ENCODE peak calls at places on chromosomes 12 and 14, in five cellular contexts. D, X, O, C and Y are unnamed samples.

GRCh38 chr12:28034271-28034670 is 61.7 kb upstream of the PTHLH start:
- DNase-seq in D (no peak), X (no peak), O (no peak), C (no peak), Y (no peak)

GRCh38 chr14:93789366-93790130 is 1.3 kb upstream of the PRIMA1 start:
- DNase-seq in D (no peak), X (no peak), O (no peak), C (no peak), Y (no peak)

GRCh38 chr14:24662753-24663152 is 28.8 kb upstream of the GZMB start:
- DNase-seq in D (no peak), X (no peak), O (no peak), C (no peak), Y (no peak)

GRCh38 chr14:78519863-78520262 is 349.7 kb downstream of the NRXN3 start:
- DNase-seq in D (no peak), X (no peak), O (no peak), C (no peak), Y (no peak)

GRCh38 chr12:91250273-91250672 is 67.7 kb upstream of the DCN start:
- DNase-seq in D (no peak), X (no peak), O (no peak), C (no peak), Y (no peak)

GRCh38 chr12:29149691-29150382 is 759 bp downstream of the FAR2 start:
- DNase-seq in D (peak), X (no peak), O (no peak), C (no peak), Y (no peak)

GRCh38 chr12:49093746-49094103 is 876 bp downstream of the DHH start:
- DNase-seq in D (no peak), X (no peak), O (peak), C (no peak), Y (no peak)

GRCh38 chr14:86055512-86055911 is 525.6 kb downstream of the FLRT2 start:
- DNase-seq in D (no peak), X (no peak), O (no peak), C (peak), Y (no peak)

GRCh38 chr14:99554184-99554583 is 49.8 kb downstream of the CCDC85C start:
- DNase-seq in D (peak), X (no peak), O (peak), C (no peak), Y (no peak)

GRCh38 chr12:112131686-112132085 is 6.3 kb downstream of the TRAFD1 start:
- DNase-seq in D (no peak), X (no peak), O (no peak), C (no peak), Y (no peak)

GRCh38 chr14:75566752-75567151 is 11.7 kb upstream of the FLVCR2 start:
- DNase-seq in D (no peak), X (no peak), O (no peak), C (no peak), Y (no peak)

GRCh38 chr14:52434955-52435354 is 117.3 kb downstream of the TXNDC16 start:
- DNase-seq in D (no peak), X (no peak), O (no peak), C (no peak), Y (no peak)

GRCh38 chr12:32211066-32211768 is 104.6 kb downstream of the BICD1 start:
- DNase-seq in D (no peak), X (no peak), O (no peak), C (no peak), Y (no peak)

GRCh38 chr12:79691299-79692248 is 810 bp upstream of the PAWR start:
- DNase-seq in D (no peak), X (peak), O (peak), C (peak), Y (no peak)

GRCh38 chr12:42735869-42736361 is 146.4 kb upstream of the PRICKLE1 start:
- DNase-seq in D (peak), X (no peak), O (peak), C (no peak), Y (no peak)

GRCh38 chr12:19440019-19440858 is 947 bp downstream of the AEBP2 start:
- DNase-seq in D (peak), X (peak), O (peak), C (peak), Y (peak)

GRCh38 chr12:94938583-94938982 is 64.9 kb downstream of the NDUFA12 start:
- DNase-seq in D (no peak), X (no peak), O (no peak), C (no peak), Y (no peak)

GRCh38 chr12:76777765-76778216 is 13.9 kb downstream of the ZDHHC17 start:
- DNase-seq in D (no peak), X (no peak), O (no peak), C (no peak), Y (no peak)

GRCh38 chr12:123267991-123268843 is 3.4 kb downstream of the CDK2AP1 start:
- DNase-seq in D (peak), X (no peak), O (peak), C (no peak), Y (no peak)

GRCh38 chr12:122088181-122088810 is 9.7 kb downstream of the MLXIP start:
- DNase-seq in D (no peak), X (no peak), O (no peak), C (no peak), Y (no peak)

GRCh38 chr14:95348395-95349080 is 28.8 kb upstream of the CLMN start:
- DNase-seq in D (no peak), X (no peak), O (no peak), C (no peak), Y (no peak)

GRCh38 chr14:36068777-36069534 is 107.6 kb downstream of the PTCSC3 start:
- DNase-seq in D (no peak), X (no peak), O (no peak), C (peak), Y (no peak)

GRCh38 chr12:79673334-79673733 is 17.4 kb downstream of the PAWR start:
- DNase-seq in D (no peak), X (no peak), O (no peak), C (no peak), Y (no peak)

GRCh38 chr12:22246438-22246837 is 88.1 kb downstream of the ST8SIA1 start:
- DNase-seq in D (no peak), X (no peak), O (no peak), C (no peak), Y (no peak)